ENCODE peak calls at places on chromosome 15, in nine cellular contexts. E is NCI-H1694 treated with DMSO at 0.1 percent for 48 hours, K is NCI-H2081, X is D341Med, Q is H9, T is NCI-H1105, R is HTR-8/SVneo, B is GM10248, H is neural crest cell. Y is an unnamed sample.

GRCh38 chr15:95105229-95105628 is 873.9 kb downstream of the MCTP2 start:
- DNase-seq in E (no peak), Q (no peak), K (no peak), B (no peak), X (no peak), H (no peak), R (peak; percentile 14), T (no peak), Y (no peak)

GRCh38 chr15:67089218-67090193 is 24.1 kb downstream of the SMAD3 start:
- DNase-seq in E (no peak), T (no peak), H (no peak), K (no peak), R (peak; percentile 61), X (no peak), Q (no peak), B (no peak), Y (peak; percentile 26)

GRCh38 chr15:66498501-66499386 is 1.2 kb upstream of the SNAPC5 start:
- DNase-seq in K (peak; percentile 31), T (peak; percentile 38), B (no peak), X (no peak), H (no peak), Q (no peak), E (peak; percentile 17), R (no peak), Y (no peak)

GRCh38 chr15:39961051-39961450 is 27.1 kb downstream of the EIF2AK4 start:
- DNase-seq in R (no peak), Q (no peak), B (no peak), T (no peak), K (no peak), X (no peak), H (no peak), E (no peak), Y (no peak)

GRCh38 chr15:63189955-63190691 is 717 bp downstream of the RAB8B start:
- DNase-seq in E (no peak), Q (no peak), T (no peak), B (no peak), K (no peak), H (no peak), R (no peak), X (no peak), Y (no peak)

GRCh38 chr15:56243117-56243773 is 434 bp downstream of the RFX7 start:
- DNase-seq in H (peak; percentile 40), T (peak; percentile 18), X (peak; percentile 76), K (peak; percentile 67), R (peak; percentile 10), E (peak; percentile 46), Q (peak; percentile 71), B (peak; percentile 37), Y (peak; percentile 60)

GRCh38 chr15:101506491-101506890 is 17.0 kb upstream of the PCSK6 start:
- DNase-seq in H (no peak), R (no peak), T (no peak), X (no peak), Q (no peak), E (no peak), B (no peak), K (no peak), Y (no peak)

GRCh38 chr15:90000175-90000923 is 775 bp upstream of the ZNF710 start:
- DNase-seq in R (no peak), H (peak; percentile 41), K (peak; percentile 39), T (no peak), Q (no peak), X (peak; percentile 51), B (peak; percentile 55), E (peak; percentile 65), Y (peak; percentile 50)

GRCh38 chr15:25410649-25411048 is 28.2 kb downstream of the UBE3A start:
- DNase-seq in K (no peak), B (no peak), E (no peak), H (no peak), T (no peak), Q (no peak), R (no peak), X (no peak), Y (no peak)

GRCh38 chr15:101672298-101672697 is 20.1 kb upstream of the TM2D3 start:
- DNase-seq in B (no peak), E (no peak), R (no peak), T (no peak), Q (peak; percentile 46), X (no peak), H (no peak), K (no peak), Y (no peak)

GRCh38 chr15:29638011-29638410 is 184.3 kb downstream of the TJP1 start:
- DNase-seq in X (no peak), Q (no peak), H (no peak), R (no peak), B (no peak), K (no peak), E (no peak), T (no peak), Y (no peak)

GRCh38 chr15:57183614-57184344 is 192.5 kb upstream of the CGNL1 start:
- DNase-seq in X (no peak), Q (no peak), K (no peak), B (no peak), R (no peak), E (no peak), T (no peak), H (no peak), Y (no peak)

GRCh38 chr15:48373855-48374421 is 42.7 kb downstream of the DUT start:
- DNase-seq in X (no peak), B (no peak), H (no peak), E (no peak), R (peak; percentile 26), T (no peak), Q (no peak), K (no peak), Y (no peak)

GRCh38 chr15:36362508-36362907 is 216.9 kb upstream of the CDIN1 start:
- DNase-seq in T (no peak), Q (no peak), B (no peak), E (no peak), R (no peak), K (no peak), X (no peak), H (no peak), Y (no peak)

GRCh38 chr15:64010719-64011118 is 35.6 kb downstream of the DAPK2 start:
- DNase-seq in X (no peak), T (no peak), K (peak; percentile 66), B (peak; percentile 79), R (peak; percentile 51), Q (no peak), E (no peak), H (no peak), Y (peak; percentile 97)

GRCh38 chr15:95669146-95669922 is 661.2 kb upstream of the NR2F2 start:
- DNase-seq in H (no peak), X (no peak), B (no peak), Q (no peak), K (no peak), R (peak; percentile 8), E (no peak), T (no peak), Y (peak; percentile 34)

GRCh38 chr15:91311986-91312385 is 211.9 kb downstream of the SV2B start:
- DNase-seq in Q (no peak), E (no peak), R (no peak), K (no peak), H (no peak), B (no peak), T (no peak), X (no peak), Y (no peak)

GRCh38 chr15:74265046-74265639 is 29.0 kb downstream of the CCDC33 start:
- DNase-seq in X (no peak), Q (peak; percentile 71), E (no peak), H (peak; percentile 75), T (no peak), R (no peak), K (no peak), B (no peak), Y (peak; percentile 58)